ENCODE peak calls at places on chromosomes 1 and 21, in eight cellular contexts. One of them, this sample, is unnamed.

GRCh38 chr1:147683163-147683763 is 12.9 kb upstream of the ACP6 start:
- DNase-seq in fibroblast of mammary gland: no peak
- DNase-seq in heart left ventricle: no peak
- DNase-seq in H7: no peak
- DNase-seq in left lung: no peak
- DNase-seq in mesendoderm: no peak
- DNase-seq in transverse colon: no peak
- DNase-seq in bronchial epithelial cell: no peak
- DNase-seq in this sample: no peak

GRCh38 chr1:170562644-170563338 is 30.8 kb downstream of the GORAB start:
- DNase-seq in left lung: no peak
- DNase-seq in fibroblast of mammary gland: peak
- DNase-seq in mesendoderm: peak
- DNase-seq in heart left ventricle: peak
- DNase-seq in bronchial epithelial cell: peak
- DNase-seq in H7: no peak
- DNase-seq in transverse colon: no peak
- DNase-seq in this sample: peak

GRCh38 chr1:204716687-204717086 is 31.1 kb upstream of the LRRN2 start:
- DNase-seq in heart left ventricle: no peak
- DNase-seq in fibroblast of mammary gland: no peak
- DNase-seq in bronchial epithelial cell: no peak
- DNase-seq in transverse colon: no peak
- DNase-seq in left lung: no peak
- DNase-seq in mesendoderm: no peak
- DNase-seq in H7: no peak
- DNase-seq in this sample: no peak

GRCh38 chr21:42002421-42002958 is 7.7 kb downstream of the ZBTB21 start:
- DNase-seq in mesendoderm: no peak
- DNase-seq in H7: no peak
- DNase-seq in transverse colon: no peak
- DNase-seq in left lung: no peak
- DNase-seq in heart left ventricle: no peak
- DNase-seq in bronchial epithelial cell: peak
- DNase-seq in fibroblast of mammary gland: peak
- DNase-seq in this sample: peak

GRCh38 chr1:18110598-18110939 is 3.0 kb downstream of the IGSF21 start:
- DNase-seq in bronchial epithelial cell: no peak
- DNase-seq in mesendoderm: no peak
- DNase-seq in heart left ventricle: no peak
- DNase-seq in left lung: no peak
- DNase-seq in fibroblast of mammary gland: no peak
- DNase-seq in transverse colon: no peak
- DNase-seq in H7: no peak
- DNase-seq in this sample: no peak

GRCh38 chr1:14369526-14370213 is 228.8 kb upstream of the KAZN start:
- DNase-seq in fibroblast of mammary gland: peak
- DNase-seq in heart left ventricle: no peak
- DNase-seq in H7: no peak
- DNase-seq in left lung: no peak
- DNase-seq in mesendoderm: no peak
- DNase-seq in bronchial epithelial cell: no peak
- DNase-seq in transverse colon: no peak
- DNase-seq in this sample: no peak

GRCh38 chr21:20272791-20273362 is 725.3 kb upstream of the NCAM2 start:
- DNase-seq in left lung: no peak
- DNase-seq in heart left ventricle: no peak
- DNase-seq in bronchial epithelial cell: peak
- DNase-seq in fibroblast of mammary gland: no peak
- DNase-seq in mesendoderm: peak
- DNase-seq in transverse colon: no peak
- DNase-seq in H7: no peak
- DNase-seq in this sample: no peak

GRCh38 chr1:202281316-202282016 is 60.3 kb downstream of the UBE2T start:
- DNase-seq in left lung: peak
- DNase-seq in mesendoderm: peak
- DNase-seq in transverse colon: no peak
- DNase-seq in H7: no peak
- DNase-seq in heart left ventricle: no peak
- DNase-seq in fibroblast of mammary gland: peak
- DNase-seq in bronchial epithelial cell: peak
- DNase-seq in this sample: peak

GRCh38 chr1:92790081-92790480 is 5.2 kb upstream of the EVI5 start:
- DNase-seq in bronchial epithelial cell: no peak
- DNase-seq in mesendoderm: no peak
- DNase-seq in fibroblast of mammary gland: no peak
- DNase-seq in transverse colon: no peak
- DNase-seq in H7: no peak
- DNase-seq in heart left ventricle: no peak
- DNase-seq in left lung: no peak
- DNase-seq in this sample: no peak

GRCh38 chr1:46181343-46182260 is 5.3 kb upstream of the P3R3URF start:
- DNase-seq in bronchial epithelial cell: peak
- DNase-seq in H7: no peak
- DNase-seq in left lung: no peak
- DNase-seq in fibroblast of mammary gland: peak
- DNase-seq in transverse colon: peak
- DNase-seq in mesendoderm: no peak
- DNase-seq in heart left ventricle: no peak
- DNase-seq in this sample: peak

GRCh38 chr1:214429951-214430742 is 121.3 kb downstream of the PTPN14 start:
- DNase-seq in H7: no peak
- DNase-seq in left lung: no peak
- DNase-seq in heart left ventricle: no peak
- DNase-seq in transverse colon: no peak
- DNase-seq in fibroblast of mammary gland: no peak
- DNase-seq in mesendoderm: peak
- DNase-seq in bronchial epithelial cell: no peak
- DNase-seq in this sample: no peak

GRCh38 chr1:203686091-203686632 is 59.5 kb downstream of the ATP2B4 start:
- DNase-seq in H7: no peak
- DNase-seq in bronchial epithelial cell: no peak
- DNase-seq in mesendoderm: no peak
- DNase-seq in heart left ventricle: no peak
- DNase-seq in fibroblast of mammary gland: no peak
- DNase-seq in left lung: no peak
- DNase-seq in transverse colon: no peak
- DNase-seq in this sample: no peak

GRCh38 chr1:86499987-86500593 is 31.4 kb downstream of the CLCA1 start:
- DNase-seq in bronchial epithelial cell: peak
- DNase-seq in H7: no peak
- DNase-seq in mesendoderm: peak
- DNase-seq in fibroblast of mammary gland: peak
- DNase-seq in left lung: no peak
- DNase-seq in heart left ventricle: no peak
- DNase-seq in transverse colon: no peak
- DNase-seq in this sample: no peak

GRCh38 chr1:178510155-178510554 is 2.8 kb upstream of the TEX35 start:
- DNase-seq in H7: no peak
- DNase-seq in transverse colon: no peak
- DNase-seq in heart left ventricle: no peak
- DNase-seq in mesendoderm: no peak
- DNase-seq in left lung: no peak
- DNase-seq in fibroblast of mammary gland: peak
- DNase-seq in bronchial epithelial cell: no peak
- DNase-seq in this sample: no peak

GRCh38 chr1:173206816-173207595 is at the start of gene TNFSF4:
- DNase-seq in mesendoderm: no peak
- DNase-seq in fibroblast of mammary gland: peak
- DNase-seq in heart left ventricle: no peak
- DNase-seq in bronchial epithelial cell: no peak
- DNase-seq in H7: no peak
- DNase-seq in left lung: no peak
- DNase-seq in transverse colon: no peak
- DNase-seq in this sample: no peak

GRCh38 chr1:228647523-228648444 is 87.5 kb upstream of the RHOU start:
- DNase-seq in heart left ventricle: no peak
- DNase-seq in fibroblast of mammary gland: peak
- DNase-seq in left lung: peak
- DNase-seq in H7: peak
- DNase-seq in transverse colon: peak
- DNase-seq in mesendoderm: peak
- DNase-seq in bronchial epithelial cell: peak
- DNase-seq in this sample: no peak

GRCh38 chr1:9827558-9828185 is 3.9 kb upstream of the CLSTN1 start:
- DNase-seq in left lung: no peak
- DNase-seq in transverse colon: no peak
- DNase-seq in fibroblast of mammary gland: peak
- DNase-seq in mesendoderm: peak
- DNase-seq in bronchial epithelial cell: peak
- DNase-seq in heart left ventricle: peak
- DNase-seq in H7: peak
- DNase-seq in this sample: peak

GRCh38 chr1:36475910-36476604 is 6.7 kb downstream of the CSF3R start:
- DNase-seq in fibroblast of mammary gland: no peak
- DNase-seq in left lung: no peak
- DNase-seq in bronchial epithelial cell: no peak
- DNase-seq in heart left ventricle: no peak
- DNase-seq in H7: no peak
- DNase-seq in transverse colon: no peak
- DNase-seq in mesendoderm: no peak
- DNase-seq in this sample: no peak

DNA sequence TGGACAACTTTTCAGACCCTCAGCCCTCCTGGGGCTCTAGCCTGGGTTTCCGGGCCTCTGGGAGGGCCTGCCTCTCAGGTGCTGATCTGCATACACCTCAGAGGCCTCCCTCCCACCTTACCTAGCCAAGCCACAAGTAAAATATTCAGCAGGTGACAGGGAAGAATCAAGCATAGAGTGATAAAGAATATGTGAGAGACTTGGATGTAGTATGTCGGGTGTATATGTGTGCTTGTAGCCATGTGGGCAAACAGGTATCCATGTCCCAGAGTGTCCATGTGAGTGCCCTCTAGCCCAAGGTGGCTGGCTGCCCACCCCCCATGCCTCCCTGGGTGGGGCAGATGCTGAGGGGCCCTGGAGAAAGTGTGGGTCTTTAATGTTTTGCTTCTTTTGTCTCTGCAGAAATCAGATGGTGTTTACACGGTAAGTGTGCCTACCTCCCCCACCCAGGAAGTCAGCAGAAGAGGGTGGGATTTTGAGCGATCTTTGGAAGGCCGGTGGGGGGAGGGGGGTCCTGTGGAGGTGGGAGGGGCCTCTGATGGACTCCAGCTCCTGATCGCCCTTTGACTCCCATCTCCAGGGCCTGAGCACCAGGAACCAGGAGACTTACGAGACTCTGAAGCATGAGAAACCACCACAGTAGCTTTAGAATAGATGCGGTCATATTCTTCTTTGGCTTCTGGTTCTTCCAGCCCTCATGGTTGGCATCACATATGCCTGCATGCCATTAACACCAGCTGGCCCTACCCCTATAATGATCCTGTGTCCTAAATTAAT is 3.4 kb downstream of the FCER1G start:
- DNase-seq in heart left ventricle: no peak
- DNase-seq in fibroblast of mammary gland: no peak
- DNase-seq in mesendoderm: no peak
- DNase-seq in transverse colon: no peak
- DNase-seq in H7: no peak
- DNase-seq in left lung: no peak
- DNase-seq in bronchial epithelial cell: no peak
- DNase-seq in this sample: no peak
- H3K4me3 ChIP-seq in heart left ventricle: no peak
- H3K4me3 ChIP-seq in fibroblast of mammary gland: no peak
- H3K4me3 ChIP-seq in mesendoderm: no peak
- H3K4me3 ChIP-seq in transverse colon: no peak
- H3K4me3 ChIP-seq in H7: no peak
- H3K4me3 ChIP-seq in left lung: no peak
- H3K4me3 ChIP-seq in bronchial epithelial cell: no peak
- H3K4me3 ChIP-seq in this sample: no peak

DNA sequence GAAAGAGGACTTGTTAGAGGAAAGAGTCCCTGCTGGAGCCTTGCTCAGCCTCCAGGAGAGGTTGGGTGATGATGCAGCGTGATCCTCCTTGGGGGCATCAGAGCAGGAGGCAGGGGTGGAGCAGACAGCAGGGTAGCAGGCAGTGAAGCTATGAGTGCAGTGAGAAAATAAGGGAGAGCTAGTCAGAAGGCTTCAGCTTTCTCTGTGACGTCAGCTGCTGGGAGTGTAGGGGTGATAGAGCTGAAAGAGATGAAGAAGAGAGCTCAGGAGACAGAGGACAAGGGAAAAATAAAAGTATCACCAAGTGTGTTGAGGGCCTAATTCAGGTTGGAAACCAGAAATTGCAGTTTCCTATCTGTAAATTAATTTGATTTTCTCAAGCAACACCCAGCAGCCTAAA is 2.2 kb upstream of the ADAM30 start:
- DNase-seq in heart left ventricle: no peak
- DNase-seq in left lung: no peak
- DNase-seq in H7: no peak
- DNase-seq in mesendoderm: no peak
- DNase-seq in transverse colon: no peak
- DNase-seq in bronchial epithelial cell: no peak
- DNase-seq in fibroblast of mammary gland: no peak
- DNase-seq in this sample: no peak
- H3K4me3 ChIP-seq in heart left ventricle: no peak
- H3K4me3 ChIP-seq in left lung: no peak
- H3K4me3 ChIP-seq in H7: no peak
- H3K4me3 ChIP-seq in mesendoderm: no peak
- H3K4me3 ChIP-seq in transverse colon: no peak
- H3K4me3 ChIP-seq in bronchial epithelial cell: no peak
- H3K4me3 ChIP-seq in fibroblast of mammary gland: no peak
- H3K4me3 ChIP-seq in this sample: no peak

GRCh38 chr21:28754862-28755261 is 237.8 kb downstream of the LTN1 start:
- DNase-seq in mesendoderm: no peak
- DNase-seq in H7: no peak
- DNase-seq in heart left ventricle: no peak
- DNase-seq in left lung: no peak
- DNase-seq in transverse colon: no peak
- DNase-seq in bronchial epithelial cell: no peak
- DNase-seq in fibroblast of mammary gland: no peak
- DNase-seq in this sample: no peak
- H3K4me3 ChIP-seq in mesendoderm: no peak
- H3K4me3 ChIP-seq in H7: no peak
- H3K4me3 ChIP-seq in heart left ventricle: no peak
- H3K4me3 ChIP-seq in left lung: no peak
- H3K4me3 ChIP-seq in transverse colon: no peak
- H3K4me3 ChIP-seq in bronchial epithelial cell: no peak
- H3K4me3 ChIP-seq in fibroblast of mammary gland: no peak
- H3K4me3 ChIP-seq in this sample: no peak

DNA sequence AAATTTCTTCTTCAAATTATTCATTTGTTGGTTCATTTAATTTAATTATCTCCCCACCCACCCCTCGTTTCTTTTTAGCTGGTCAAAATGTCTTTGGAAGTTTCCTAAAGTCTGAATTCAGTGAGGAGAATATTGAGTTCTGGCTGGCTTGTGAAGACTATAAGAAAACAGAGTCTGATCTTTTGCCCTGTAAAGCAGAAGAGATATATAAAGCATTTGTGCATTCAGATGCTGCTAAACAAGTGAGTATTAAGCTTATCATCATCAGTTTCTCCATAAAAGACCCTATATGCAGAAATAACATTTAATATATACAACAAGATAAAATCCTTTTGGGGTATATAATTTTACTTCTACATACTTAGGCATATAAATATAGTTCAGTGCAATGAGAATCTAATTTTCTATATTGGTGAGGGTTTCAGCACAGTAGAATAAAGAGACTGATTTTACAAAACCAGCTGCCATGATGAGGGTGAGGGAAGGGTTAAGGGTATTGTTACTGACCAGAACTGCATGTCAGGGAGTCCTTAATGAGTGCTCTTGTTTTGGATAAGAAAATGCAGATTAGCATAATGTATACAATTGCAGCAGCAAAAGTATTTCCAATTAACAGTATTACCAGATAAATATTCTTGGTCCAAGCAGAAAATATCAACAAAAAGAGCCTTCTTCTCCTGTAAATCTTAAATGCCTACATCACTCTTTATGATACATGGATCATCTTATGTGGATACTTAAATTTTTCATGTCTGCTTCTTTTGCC is 2.8 kb downstream of the RGS1 start:
- DNase-seq in bronchial epithelial cell: no peak
- DNase-seq in left lung: no peak
- DNase-seq in H7: no peak
- DNase-seq in fibroblast of mammary gland: no peak
- DNase-seq in mesendoderm: no peak
- DNase-seq in heart left ventricle: no peak
- DNase-seq in transverse colon: no peak
- DNase-seq in this sample: no peak
- H3K4me3 ChIP-seq in bronchial epithelial cell: no peak
- H3K4me3 ChIP-seq in left lung: no peak
- H3K4me3 ChIP-seq in H7: no peak
- H3K4me3 ChIP-seq in fibroblast of mammary gland: no peak
- H3K4me3 ChIP-seq in mesendoderm: no peak
- H3K4me3 ChIP-seq in heart left ventricle: no peak
- H3K4me3 ChIP-seq in transverse colon: no peak
- H3K4me3 ChIP-seq in this sample: no peak